ENCODE peak calls at places on chromosome 5, in eight cellular contexts. One of them, this sample, is unnamed.

GRCh38 chr5:113514263-113514590 is 733 bp downstream of the YTHDC2 start:
- DNase-seq in adrenal gland: no peak
- DNase-seq in endothelial cell: no peak
- DNase-seq in GM23338: no peak
- DNase-seq in MCF 10A: peak; percentile 31
- DNase-seq in CD14-positive monocyte: no peak
- DNase-seq in AG04450: no peak
- DNase-seq in psoas muscle: no peak
- DNase-seq in this sample: no peak

GRCh38 chr5:28217695-28218094 is 1179.3 kb upstream of the CDH9 start:
- DNase-seq in adrenal gland: no peak
- DNase-seq in endothelial cell: no peak
- DNase-seq in GM23338: no peak
- DNase-seq in MCF 10A: no peak
- DNase-seq in CD14-positive monocyte: no peak
- DNase-seq in AG04450: no peak
- DNase-seq in psoas muscle: no peak
- DNase-seq in this sample: no peak

GRCh38 chr5:1465966-1466471 is 20.8 kb upstream of the SLC6A3 start:
- DNase-seq in adrenal gland: no peak
- DNase-seq in endothelial cell: no peak
- DNase-seq in GM23338: no peak
- DNase-seq in MCF 10A: no peak
- DNase-seq in CD14-positive monocyte: no peak
- DNase-seq in AG04450: no peak
- DNase-seq in psoas muscle: peak; percentile 3
- DNase-seq in this sample: peak; percentile 18

GRCh38 chr5:144017631-144018030 is 152.8 kb downstream of the YIPF5 start:
- DNase-seq in adrenal gland: no peak
- DNase-seq in endothelial cell: no peak
- DNase-seq in GM23338: no peak
- DNase-seq in MCF 10A: no peak
- DNase-seq in CD14-positive monocyte: no peak
- DNase-seq in AG04450: no peak
- DNase-seq in psoas muscle: no peak
- DNase-seq in this sample: no peak

GRCh38 chr5:107864793-107865192 is 194.1 kb upstream of the EFNA5 start:
- DNase-seq in adrenal gland: no peak
- DNase-seq in endothelial cell: no peak
- DNase-seq in GM23338: no peak
- DNase-seq in MCF 10A: no peak
- DNase-seq in CD14-positive monocyte: no peak
- DNase-seq in AG04450: peak; percentile 27
- DNase-seq in psoas muscle: no peak
- DNase-seq in this sample: no peak

GRCh38 chr5:68260455-68260854 is 44.9 kb downstream of the PIK3R1 start:
- DNase-seq in adrenal gland: no peak
- DNase-seq in endothelial cell: no peak
- DNase-seq in GM23338: no peak
- DNase-seq in MCF 10A: no peak
- DNase-seq in CD14-positive monocyte: no peak
- DNase-seq in AG04450: no peak
- DNase-seq in psoas muscle: no peak
- DNase-seq in this sample: no peak

GRCh38 chr5:7676455-7676854 is 174.5 kb downstream of the CFAP90 start:
- DNase-seq in adrenal gland: no peak
- DNase-seq in endothelial cell: no peak
- DNase-seq in GM23338: no peak
- DNase-seq in MCF 10A: no peak
- DNase-seq in CD14-positive monocyte: no peak
- DNase-seq in AG04450: no peak
- DNase-seq in psoas muscle: no peak
- DNase-seq in this sample: no peak

GRCh38 chr5:73312146-73312871 is 136.3 kb downstream of the FOXD1 start:
- DNase-seq in adrenal gland: no peak
- DNase-seq in endothelial cell: no peak
- DNase-seq in GM23338: peak; percentile 62
- DNase-seq in MCF 10A: no peak
- DNase-seq in CD14-positive monocyte: no peak
- DNase-seq in AG04450: peak; percentile 89
- DNase-seq in psoas muscle: no peak
- DNase-seq in this sample: no peak

GRCh38 chr5:72645447-72645846 is 138.2 kb upstream of the ZNF366 start:
- DNase-seq in adrenal gland: no peak
- DNase-seq in endothelial cell: no peak
- DNase-seq in GM23338: no peak
- DNase-seq in MCF 10A: no peak
- DNase-seq in CD14-positive monocyte: no peak
- DNase-seq in AG04450: no peak
- DNase-seq in psoas muscle: no peak
- DNase-seq in this sample: no peak

GRCh38 chr5:143699121-143699520 is 112.8 kb upstream of the HMHB1 start:
- DNase-seq in adrenal gland: no peak
- DNase-seq in endothelial cell: no peak
- DNase-seq in GM23338: no peak
- DNase-seq in MCF 10A: no peak
- DNase-seq in CD14-positive monocyte: no peak
- DNase-seq in AG04450: no peak
- DNase-seq in psoas muscle: no peak
- DNase-seq in this sample: no peak

GRCh38 chr5:139845846-139846681 is 50.5 kb downstream of the PSD2 start:
- DNase-seq in adrenal gland: peak; percentile 14
- DNase-seq in endothelial cell: no peak
- DNase-seq in GM23338: no peak
- DNase-seq in MCF 10A: no peak
- DNase-seq in CD14-positive monocyte: peak; percentile 36
- DNase-seq in AG04450: no peak
- DNase-seq in psoas muscle: no peak
- DNase-seq in this sample: no peak

GRCh38 chr5:136159457-136159856 is 26.8 kb downstream of the SMAD5 start:
- DNase-seq in adrenal gland: no peak
- DNase-seq in endothelial cell: no peak
- DNase-seq in GM23338: no peak
- DNase-seq in MCF 10A: no peak
- DNase-seq in CD14-positive monocyte: no peak
- DNase-seq in AG04450: peak; percentile 10
- DNase-seq in psoas muscle: no peak
- DNase-seq in this sample: no peak

GRCh38 chr5:112004867-112005532 is 248.0 kb upstream of the NREP start:
- DNase-seq in adrenal gland: no peak
- DNase-seq in endothelial cell: no peak
- DNase-seq in GM23338: no peak
- DNase-seq in MCF 10A: no peak
- DNase-seq in CD14-positive monocyte: no peak
- DNase-seq in AG04450: no peak
- DNase-seq in psoas muscle: no peak
- DNase-seq in this sample: no peak

GRCh38 chr5:6819521-6819920 is 106.3 kb downstream of the TENT4A start:
- DNase-seq in adrenal gland: no peak
- DNase-seq in endothelial cell: no peak
- DNase-seq in GM23338: peak; percentile 69
- DNase-seq in MCF 10A: no peak
- DNase-seq in CD14-positive monocyte: no peak
- DNase-seq in AG04450: no peak
- DNase-seq in psoas muscle: no peak
- DNase-seq in this sample: no peak

GRCh38 chr5:6384856-6385255 is 6.5 kb upstream of the MED10 start:
- DNase-seq in adrenal gland: no peak
- DNase-seq in endothelial cell: no peak
- DNase-seq in GM23338: no peak
- DNase-seq in MCF 10A: no peak
- DNase-seq in CD14-positive monocyte: no peak
- DNase-seq in AG04450: no peak
- DNase-seq in psoas muscle: no peak
- DNase-seq in this sample: no peak

GRCh38 chr5:124025306-124025705 is 513.3 kb downstream of the CSNK1G3 start:
- DNase-seq in adrenal gland: no peak
- DNase-seq in endothelial cell: no peak
- DNase-seq in GM23338: peak; percentile 53
- DNase-seq in MCF 10A: no peak
- DNase-seq in CD14-positive monocyte: no peak
- DNase-seq in AG04450: no peak
- DNase-seq in psoas muscle: no peak
- DNase-seq in this sample: no peak

GRCh38 chr5:130743091-130743490 is 422.0 kb downstream of the HINT1 start:
- DNase-seq in adrenal gland: no peak
- DNase-seq in endothelial cell: no peak
- DNase-seq in GM23338: no peak
- DNase-seq in MCF 10A: no peak
- DNase-seq in CD14-positive monocyte: no peak
- DNase-seq in AG04450: no peak
- DNase-seq in psoas muscle: no peak
- DNase-seq in this sample: no peak
- TF ChIP-seq CTCF in adrenal gland: no peak
- TF ChIP-seq CTCF in endothelial cell: no peak
- TF ChIP-seq CTCF in GM23338: no peak
- TF ChIP-seq CTCF in MCF 10A: no peak
- TF ChIP-seq CTCF in CD14-positive monocyte: no peak
- TF ChIP-seq CTCF in AG04450: no peak
- TF ChIP-seq CTCF in psoas muscle: no peak
- TF ChIP-seq CTCF in this sample: no peak

DNA sequence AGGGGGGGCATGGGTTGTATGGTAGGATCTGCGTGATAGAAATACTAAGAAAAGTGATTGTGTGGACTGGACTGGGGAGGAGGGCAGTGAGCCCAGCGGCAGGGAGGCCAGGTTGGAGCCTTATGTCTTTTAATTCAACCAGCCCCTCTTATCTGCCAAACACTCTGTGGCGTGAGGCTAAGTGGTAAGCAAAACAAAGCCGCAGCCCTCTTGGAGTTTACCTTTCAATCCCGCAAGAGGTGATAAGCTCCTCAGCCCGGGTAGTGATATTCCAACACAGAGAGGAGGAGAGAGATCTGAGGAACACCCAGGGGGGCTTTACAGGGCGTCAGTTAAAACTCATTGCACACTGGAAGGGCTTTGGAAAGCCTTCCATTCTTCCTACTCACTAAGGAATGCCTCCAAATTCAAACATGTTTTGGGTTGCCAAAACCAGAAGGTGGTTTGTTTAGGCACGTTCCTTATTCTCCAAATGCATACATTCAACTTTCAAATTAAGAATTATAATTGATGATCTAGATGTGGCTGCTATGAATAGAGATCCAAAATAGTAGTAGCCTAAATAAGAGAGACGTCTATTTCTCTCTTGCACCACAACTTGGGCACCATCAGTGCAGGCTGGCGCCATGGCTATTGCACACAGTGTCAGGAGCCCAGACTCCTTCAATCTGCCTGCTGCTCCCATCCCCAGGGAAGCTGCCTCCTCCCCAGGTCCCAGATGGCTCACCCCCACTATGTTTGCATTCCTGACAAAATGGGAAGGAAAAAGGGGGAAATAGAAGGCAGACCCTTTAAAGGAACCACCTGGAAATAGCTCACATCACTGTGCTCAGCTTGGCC is 75.1 kb upstream of the FSTL4 start:
- DNase-seq in adrenal gland: no peak
- DNase-seq in endothelial cell: no peak
- DNase-seq in GM23338: no peak
- DNase-seq in MCF 10A: no peak
- DNase-seq in CD14-positive monocyte: no peak
- DNase-seq in AG04450: no peak
- DNase-seq in psoas muscle: no peak
- DNase-seq in this sample: no peak
- TF ChIP-seq CTCF in adrenal gland: no peak
- TF ChIP-seq CTCF in endothelial cell: no peak
- TF ChIP-seq CTCF in GM23338: no peak
- TF ChIP-seq CTCF in MCF 10A: no peak
- TF ChIP-seq CTCF in CD14-positive monocyte: no peak
- TF ChIP-seq CTCF in AG04450: no peak
- TF ChIP-seq CTCF in psoas muscle: no peak
- TF ChIP-seq CTCF in this sample: no peak

GRCh38 chr5:60929024-60929423 is 15.8 kb downstream of the ERCC8 start:
- DNase-seq in adrenal gland: no peak
- DNase-seq in endothelial cell: no peak
- DNase-seq in GM23338: peak; percentile 19
- DNase-seq in MCF 10A: no peak
- DNase-seq in CD14-positive monocyte: no peak
- DNase-seq in AG04450: no peak
- DNase-seq in psoas muscle: no peak
- DNase-seq in this sample: no peak
- TF ChIP-seq CTCF in adrenal gland: no peak
- TF ChIP-seq CTCF in endothelial cell: peak; percentile 46
- TF ChIP-seq CTCF in GM23338: no peak
- TF ChIP-seq CTCF in MCF 10A: peak; percentile 48
- TF ChIP-seq CTCF in CD14-positive monocyte: no peak
- TF ChIP-seq CTCF in AG04450: peak; percentile 31
- TF ChIP-seq CTCF in psoas muscle: no peak
- TF ChIP-seq CTCF in this sample: no peak

GRCh38 chr5:90529939-90530677 is 724 bp upstream of the LYSMD3 start:
- DNase-seq in adrenal gland: peak; percentile 75
- DNase-seq in endothelial cell: peak; percentile 56
- DNase-seq in GM23338: peak; percentile 88
- DNase-seq in MCF 10A: peak; percentile 84
- DNase-seq in CD14-positive monocyte: peak; percentile 61
- DNase-seq in AG04450: peak; percentile 52
- DNase-seq in psoas muscle: peak; percentile 46
- DNase-seq in this sample: no peak
- TF ChIP-seq CTCF in adrenal gland: peak; percentile 73
- TF ChIP-seq CTCF in endothelial cell: no peak
- TF ChIP-seq CTCF in GM23338: peak; percentile 87
- TF ChIP-seq CTCF in MCF 10A: peak; percentile 66
- TF ChIP-seq CTCF in CD14-positive monocyte: peak; percentile 69
- TF ChIP-seq CTCF in AG04450: peak; percentile 84
- TF ChIP-seq CTCF in psoas muscle: peak; percentile 69
- TF ChIP-seq CTCF in this sample: peak; percentile 51

GRCh38 chr5:120576588-120576987 is 112.5 kb downstream of the PRR16 start:
- DNase-seq in adrenal gland: no peak
- DNase-seq in endothelial cell: no peak
- DNase-seq in GM23338: peak; percentile 55
- DNase-seq in MCF 10A: no peak
- DNase-seq in CD14-positive monocyte: no peak
- DNase-seq in AG04450: no peak
- DNase-seq in psoas muscle: no peak
- DNase-seq in this sample: no peak
- TF ChIP-seq CTCF in adrenal gland: no peak
- TF ChIP-seq CTCF in endothelial cell: no peak
- TF ChIP-seq CTCF in GM23338: peak; percentile 32
- TF ChIP-seq CTCF in MCF 10A: no peak
- TF ChIP-seq CTCF in CD14-positive monocyte: no peak
- TF ChIP-seq CTCF in AG04450: no peak
- TF ChIP-seq CTCF in psoas muscle: no peak
- TF ChIP-seq CTCF in this sample: no peak

GRCh38 chr5:43555895-43556606 is 826 bp downstream of the PAIP1 start:
- DNase-seq in adrenal gland: peak; percentile 67
- DNase-seq in endothelial cell: peak; percentile 66
- DNase-seq in GM23338: peak; percentile 79
- DNase-seq in MCF 10A: peak; percentile 60
- DNase-seq in CD14-positive monocyte: peak; percentile 46
- DNase-seq in AG04450: no peak
- DNase-seq in psoas muscle: peak; percentile 47
- DNase-seq in this sample: peak; percentile 91
- TF ChIP-seq CTCF in adrenal gland: no peak
- TF ChIP-seq CTCF in endothelial cell: no peak
- TF ChIP-seq CTCF in GM23338: no peak
- TF ChIP-seq CTCF in MCF 10A: no peak
- TF ChIP-seq CTCF in CD14-positive monocyte: no peak
- TF ChIP-seq CTCF in AG04450: no peak
- TF ChIP-seq CTCF in psoas muscle: no peak
- TF ChIP-seq CTCF in this sample: no peak

DNA sequence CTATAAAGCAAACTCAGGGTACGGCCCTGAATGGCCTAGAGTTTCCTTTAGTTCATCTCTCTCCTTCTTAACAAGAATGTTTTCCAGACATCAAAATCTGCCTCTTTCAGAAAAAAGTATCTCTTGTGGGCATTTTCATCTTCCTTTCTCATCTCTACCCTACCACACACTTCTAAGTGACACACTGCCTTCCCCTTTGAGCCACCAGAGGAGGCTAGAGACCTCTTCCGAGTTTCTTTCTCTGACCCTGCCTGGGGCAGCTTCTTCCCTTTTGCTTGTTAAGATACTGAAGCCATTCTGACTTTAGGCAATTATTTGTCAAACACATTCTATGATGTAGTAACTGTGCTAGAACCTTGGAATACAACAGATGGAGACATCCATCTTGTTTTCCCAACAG is 8.7 kb upstream of the SV2C start:
- DNase-seq in adrenal gland: peak; percentile 19
- DNase-seq in endothelial cell: peak; percentile 52
- DNase-seq in GM23338: peak; percentile 69
- DNase-seq in MCF 10A: peak; percentile 31
- DNase-seq in CD14-positive monocyte: no peak
- DNase-seq in AG04450: no peak
- DNase-seq in psoas muscle: no peak
- DNase-seq in this sample: no peak
- TF ChIP-seq CTCF in adrenal gland: peak; percentile 57
- TF ChIP-seq CTCF in endothelial cell: peak; percentile 31
- TF ChIP-seq CTCF in GM23338: peak; percentile 90
- TF ChIP-seq CTCF in MCF 10A: no peak
- TF ChIP-seq CTCF in CD14-positive monocyte: peak; percentile 51
- TF ChIP-seq CTCF in AG04450: peak; percentile 18
- TF ChIP-seq CTCF in psoas muscle: no peak
- TF ChIP-seq CTCF in this sample: peak; percentile 20